ENCODE peak calls at places on chromosome 7, in five cellular contexts. O is A549, D is SK-N-SH, C is HepG2, Z is tibial nerve. A is an unnamed sample.

GRCh38 chr7:119935418-119936025 is 337.5 kb upstream of the KCND2 start:
- DNase-seq in O (no peak), D (peak), C (peak), Z (no peak), A (no peak)

GRCh38 chr7:112143567-112143966 is 62.6 kb downstream of the DOCK4 start:
- DNase-seq in O (no peak), D (no peak), C (no peak), Z (no peak), A (no peak)

GRCh38 chr7:23184291-23184690 is 2.4 kb downstream of the NUP42 start:
- DNase-seq in O (no peak), D (no peak), C (no peak), Z (no peak), A (no peak)

GRCh38 chr7:48755061-48755555 is 169.2 kb upstream of the CDC14C start:
- DNase-seq in O (no peak), D (no peak), C (no peak), Z (no peak), A (no peak)

GRCh38 chr7:45021604-45022296 is 21.7 kb downstream of the CCM2 start:
- DNase-seq in O (no peak), D (no peak), C (no peak), Z (no peak), A (no peak)

GRCh38 chr7:90201500-90201899 is 10.0 kb upstream of the STEAP2 start:
- DNase-seq in O (no peak), D (no peak), C (no peak), Z (no peak), A (no peak)

GRCh38 chr7:139915301-139915863 is 86.3 kb downstream of the TBXAS1 start:
- DNase-seq in O (no peak), D (no peak), C (no peak), Z (no peak), A (no peak)

GRCh38 chr7:86407291-86407690 is 236.4 kb upstream of the GRM3 start:
- DNase-seq in O (no peak), D (no peak), C (no peak), Z (no peak), A (no peak)

GRCh38 chr7:127486654-127487053 is 94.1 kb upstream of the ZNF800 start:
- DNase-seq in O (no peak), D (no peak), C (no peak), Z (no peak), A (no peak)

GRCh38 chr7:111312966-111313365 is 222.0 kb downstream of the LRRN3 start:
- DNase-seq in O (no peak), D (no peak), C (peak), Z (no peak), A (no peak)

GRCh38 chr7:151856516-151856915 is 20.4 kb downstream of the PRKAG2 start:
- DNase-seq in O (no peak), D (no peak), C (no peak), Z (no peak), A (no peak)

GRCh38 chr7:150323682-150324365 is 479 bp upstream of the ACTR3C start:
- DNase-seq in O (no peak), D (peak), C (no peak), Z (no peak), A (no peak)

DNA sequence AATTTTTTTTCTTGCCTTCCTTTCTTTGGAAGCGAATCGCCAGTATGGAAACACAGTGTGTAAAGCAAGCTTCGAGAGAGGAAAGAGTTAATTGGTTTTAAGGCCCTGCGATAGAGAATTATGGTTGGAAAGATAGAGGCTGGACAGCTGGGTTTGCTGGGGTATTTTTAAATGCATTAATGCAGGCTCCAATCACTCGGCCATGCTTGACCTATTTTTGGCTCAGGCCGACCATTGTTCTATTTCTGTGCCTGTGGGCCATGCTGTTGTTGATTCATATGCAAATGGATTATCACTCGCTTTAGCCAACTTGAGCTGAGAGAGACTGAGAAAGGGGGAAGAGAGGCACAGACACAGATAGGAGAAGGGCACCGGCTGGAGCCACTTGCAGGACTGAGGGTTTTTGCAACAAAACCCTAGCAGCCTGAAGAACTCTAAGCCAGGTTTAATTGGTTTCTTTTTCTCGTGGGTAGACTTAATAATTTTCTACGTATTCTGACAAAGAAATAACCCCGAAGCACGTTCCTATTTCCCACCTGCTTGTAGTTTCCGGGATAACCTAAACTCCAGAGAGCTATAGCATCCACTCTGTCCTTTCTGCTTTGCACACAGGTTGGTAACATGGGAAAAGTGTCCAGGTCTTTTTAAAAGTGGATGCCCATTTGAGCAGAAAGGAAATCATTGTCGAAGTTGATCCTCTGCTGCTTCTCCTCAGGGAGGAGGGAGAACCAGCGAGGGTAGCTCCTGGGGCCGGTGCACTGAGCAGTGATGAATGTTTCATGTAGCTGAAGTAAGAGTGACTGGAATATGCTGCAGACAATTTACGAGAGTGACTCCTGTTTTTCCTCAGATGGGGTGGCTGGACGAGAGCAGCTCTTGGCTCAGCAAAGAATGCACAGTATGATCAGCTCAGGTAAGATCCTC is at the start of gene HDAC9:
- DNase-seq in O (no peak), D (peak), C (no peak), Z (no peak), A (peak)
- TF ChIP-seq EP300 in O (no peak), D (peak), C (no peak), Z (no peak), A (no peak)

GRCh38 chr7:101813414-101814019 is 3.9 kb upstream of the CUX1 start:
- DNase-seq in O (no peak), D (no peak), C (no peak), Z (no peak), A (no peak)
- H3K4me3 ChIP-seq in O (peak), D (peak), C (no peak), Z (peak), A (peak)

GRCh38 chr7:83610649-83611304 is 38.2 kb downstream of the SEMA3E start:
- DNase-seq in O (no peak), D (no peak), C (no peak), Z (no peak), A (no peak)

GRCh38 chr7:83613232-83613631 is 35.7 kb downstream of the SEMA3E start:
- DNase-seq in O (no peak), D (no peak), C (no peak), Z (no peak), A (no peak)

GRCh38 chr7:83611776-83612175 is 37.2 kb downstream of the SEMA3E start:
- DNase-seq in O (no peak), D (no peak), C (no peak), Z (no peak), A (no peak)

GRCh38 chr7:83614112-83614511 is 34.8 kb downstream of the SEMA3E start:
- DNase-seq in O (no peak), D (no peak), C (no peak), Z (no peak), A (no peak)
- TF ChIP-seq EP300 in O (no peak), D (no peak), C (no peak), Z (no peak), A (no peak)

GRCh38 chr7:300546-301290 is 10.7 kb downstream of the FOXL3 start:
- DNase-seq in O (no peak), D (no peak), C (no peak), Z (no peak), A (no peak)

GRCh38 chr7:299169-299568 is 9.2 kb downstream of the FOXL3 start:
- DNase-seq in O (no peak), D (no peak), C (no peak), Z (no peak), A (no peak)

GRCh38 chr7:298739-299138 is 8.8 kb downstream of the FOXL3 start:
- DNase-seq in O (no peak), D (no peak), C (no peak), Z (no peak), A (no peak)

GRCh38 chr7:300048-300447 is 10.1 kb downstream of the FOXL3 start:
- DNase-seq in O (no peak), D (no peak), C (no peak), Z (no peak), A (no peak)

DNA sequence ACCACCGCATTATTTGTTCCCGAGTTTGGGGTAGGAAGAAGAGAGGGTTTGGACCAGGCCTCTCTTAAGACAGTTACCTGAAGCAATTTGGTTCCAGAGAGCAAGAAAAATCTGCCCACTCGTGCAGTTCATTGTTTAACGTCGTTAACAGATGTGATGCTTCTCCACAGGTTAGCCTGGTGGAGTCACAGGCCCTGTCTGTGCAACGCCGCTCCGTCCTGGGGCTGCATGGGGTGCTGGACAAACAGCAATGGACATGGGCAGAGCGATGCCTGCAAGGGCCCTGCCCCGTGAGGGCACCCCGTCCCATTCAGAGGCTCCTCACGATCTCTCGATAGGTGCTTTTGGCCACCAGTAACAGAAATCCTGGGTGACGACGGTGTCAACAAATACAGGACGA is 9.7 kb downstream of the FOXL3 start:
- DNase-seq in O (no peak), D (no peak), C (no peak), Z (no peak), A (no peak)
- H3K4me3 ChIP-seq in O (no peak), D (no peak), C (no peak), Z (no peak), A (no peak)

DNA sequence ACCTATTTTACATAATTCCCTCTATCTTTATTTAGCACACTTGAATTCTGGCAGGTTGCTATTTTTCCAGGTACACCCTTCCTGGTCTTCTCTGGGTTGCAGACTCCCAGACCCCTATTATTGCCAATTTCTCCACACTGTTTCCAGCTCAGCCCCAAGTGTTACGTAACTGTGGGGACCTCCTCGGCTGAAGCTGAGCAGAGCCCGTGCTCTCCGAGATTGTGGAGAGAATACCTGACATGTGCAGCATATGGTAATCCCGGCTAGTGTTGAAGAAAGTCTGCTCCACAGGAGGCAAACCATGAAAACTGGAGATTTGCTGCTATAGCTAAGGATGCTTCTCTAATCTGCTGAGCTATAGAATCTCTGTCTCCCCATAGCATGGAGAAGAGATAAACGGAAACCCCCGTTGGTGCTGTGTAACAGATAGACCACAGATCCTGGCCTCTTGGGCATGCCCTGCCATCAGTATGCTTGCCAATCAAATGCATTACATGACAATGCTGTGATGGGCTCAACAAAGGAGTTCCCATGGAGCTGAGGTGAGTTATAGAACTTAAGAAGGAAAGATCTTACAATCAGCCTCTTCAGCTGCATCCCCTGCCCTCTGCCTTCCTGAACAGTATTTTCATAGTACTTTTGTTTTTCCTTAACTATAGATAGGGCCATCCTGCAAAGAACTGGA is 144.6 kb upstream of the AOAH start:
- DNase-seq in O (no peak), D (no peak), C (no peak), Z (no peak), A (no peak)
- TF ChIP-seq EP300 in O (no peak), D (no peak), C (no peak), Z (no peak), A (no peak)

DNA sequence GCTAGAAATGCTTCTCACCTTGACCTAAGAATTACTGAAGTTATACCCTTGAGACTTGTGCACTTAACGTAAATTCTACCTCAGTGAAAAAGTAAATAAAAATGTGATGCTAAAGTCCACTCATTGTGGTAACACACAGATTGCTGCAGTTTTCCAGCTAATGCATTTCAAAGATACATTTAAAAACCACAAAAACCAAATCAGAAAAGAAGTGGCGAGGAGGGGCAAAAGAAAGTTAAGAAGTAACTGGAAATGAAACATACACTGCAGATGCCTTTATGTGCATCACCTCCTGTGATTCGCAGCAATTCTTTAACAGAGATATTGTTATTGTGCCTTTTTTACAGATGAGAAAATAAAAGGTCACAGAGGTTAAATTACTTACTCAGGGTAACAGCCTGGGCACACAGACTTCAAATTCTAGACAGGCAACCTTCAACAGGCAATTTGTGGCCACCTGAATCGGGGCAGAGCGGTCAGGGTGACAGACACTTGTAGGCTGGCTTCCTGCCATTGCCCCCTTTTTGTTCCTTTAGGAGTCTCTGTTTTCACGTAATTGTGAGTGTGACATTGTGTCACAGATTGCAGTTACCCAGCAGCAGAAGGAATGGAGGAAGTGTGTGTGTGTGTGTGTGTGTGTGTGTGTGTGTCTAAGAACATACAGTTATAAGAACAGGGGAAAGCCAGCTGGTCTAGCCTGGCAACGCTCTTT is 1.9 kb downstream of the WIPF3 start:
- DNase-seq in O (no peak), D (no peak), C (no peak), Z (no peak), A (no peak)
- H3K4me3 ChIP-seq in O (no peak), D (no peak), C (no peak), Z (no peak), A (no peak)

GRCh38 chr7:131218727-131219128 is 108.9 kb upstream of the MKLN1 start:
- DNase-seq in O (no peak), D (no peak), C (no peak), Z (no peak), A (no peak)
- TF ChIP-seq EP300 in O (no peak), D (no peak), C (no peak), Z (no peak), A (no peak)